ENCODE peak calls at places on chromosomes 5 and 9, in four cellular contexts. One of them, this sample, is unnamed.

GRCh38 chr5:172710695-172711094 is 60.3 kb downstream of the DUSP1 start:
- DNase-seq in nephron progenitor cell: no peak
- DNase-seq in stomach: no peak
- DNase-seq in AG04450: no peak
- DNase-seq in this sample: no peak

GRCh38 chr5:88663793-88664216 is 219.2 kb downstream of the MEF2C start:
- DNase-seq in nephron progenitor cell: no peak
- DNase-seq in AG04450: no peak
- DNase-seq in stomach: no peak
- DNase-seq in this sample: no peak

GRCh38 chr9:115997923-115998322 is 155.7 kb upstream of the PAPPA start:
- DNase-seq in stomach: no peak
- DNase-seq in AG04450: peak
- DNase-seq in nephron progenitor cell: no peak
- DNase-seq in this sample: no peak

GRCh38 chr5:177447066-177447610 is 524 bp downstream of the PRR7 start:
- DNase-seq in nephron progenitor cell: peak
- DNase-seq in AG04450: no peak
- DNase-seq in stomach: peak
- DNase-seq in this sample: peak

GRCh38 chr9:2972475-2972874 is 128.6 kb upstream of the PUM3 start:
- DNase-seq in AG04450: no peak
- DNase-seq in stomach: no peak
- DNase-seq in nephron progenitor cell: no peak
- DNase-seq in this sample: no peak

GRCh38 chr9:7982907-7983306 is 183.3 kb upstream of the DMAC1 start:
- DNase-seq in nephron progenitor cell: no peak
- DNase-seq in stomach: no peak
- DNase-seq in AG04450: no peak
- DNase-seq in this sample: no peak

GRCh38 chr5:143019614-143020515 is 249.7 kb downstream of the ARHGAP26 start:
- DNase-seq in nephron progenitor cell: no peak
- DNase-seq in stomach: no peak
- DNase-seq in AG04450: no peak
- DNase-seq in this sample: no peak

GRCh38 chr5:127343313-127343712 is 52.7 kb downstream of the MEGF10 start:
- DNase-seq in stomach: no peak
- DNase-seq in AG04450: no peak
- DNase-seq in nephron progenitor cell: no peak
- DNase-seq in this sample: no peak

GRCh38 chr5:43389679-43390329 is 22.4 kb downstream of the CCL28 start:
- DNase-seq in AG04450: peak
- DNase-seq in stomach: peak
- DNase-seq in nephron progenitor cell: peak
- DNase-seq in this sample: no peak

GRCh38 chr5:172113036-172113435 is 75.0 kb downstream of the STK10 start:
- DNase-seq in stomach: no peak
- DNase-seq in nephron progenitor cell: no peak
- DNase-seq in AG04450: no peak
- DNase-seq in this sample: no peak

GRCh38 chr5:77972545-77973252 is 196.6 kb upstream of the TBCA start:
- DNase-seq in nephron progenitor cell: peak
- DNase-seq in AG04450: no peak
- DNase-seq in stomach: no peak
- DNase-seq in this sample: no peak

GRCh38 chr5:74231697-74232096 is 408.8 kb downstream of the ENC1 start:
- DNase-seq in nephron progenitor cell: no peak
- DNase-seq in AG04450: no peak
- DNase-seq in stomach: no peak
- DNase-seq in this sample: no peak

GRCh38 chr5:125257057-125257970 is 510.9 kb upstream of the ZNF608 start:
- DNase-seq in AG04450: no peak
- DNase-seq in stomach: no peak
- DNase-seq in nephron progenitor cell: no peak
- DNase-seq in this sample: no peak

GRCh38 chr9:104863180-104863883 is 64.6 kb downstream of the ABCA1 start:
- DNase-seq in AG04450: peak
- DNase-seq in nephron progenitor cell: peak
- DNase-seq in stomach: peak
- DNase-seq in this sample: no peak

DNA sequence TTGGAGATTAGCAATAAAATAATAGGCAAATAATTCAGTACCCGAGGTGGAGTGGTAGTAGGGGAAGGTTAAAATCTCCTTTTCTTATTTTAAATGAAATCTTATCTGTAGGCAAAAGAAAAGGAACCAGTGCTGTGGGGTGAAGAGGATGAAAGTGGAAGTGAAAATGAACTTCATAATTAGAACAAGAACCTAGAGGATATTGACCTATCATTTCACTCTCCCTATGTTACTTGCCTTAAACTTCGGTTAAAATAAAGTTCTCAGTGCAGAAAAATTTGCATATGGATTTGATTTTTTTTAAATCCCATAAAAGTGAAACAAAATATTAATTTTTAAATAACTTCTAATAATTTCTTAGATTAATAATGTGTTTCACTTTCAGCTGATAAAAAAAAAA is 1094.9 kb upstream of the C9orf72 start:
- DNase-seq in stomach: no peak
- DNase-seq in nephron progenitor cell: no peak
- DNase-seq in AG04450: no peak
- DNase-seq in this sample: no peak
- TF ChIP-seq CTCF in stomach: no peak
- TF ChIP-seq CTCF in nephron progenitor cell: no peak
- TF ChIP-seq CTCF in AG04450: no peak
- TF ChIP-seq CTCF in this sample: no peak

GRCh38 chr9:108850293-108850897 is 5.4 kb downstream of the ACTL7B start:
- DNase-seq in stomach: no peak
- DNase-seq in AG04450: no peak
- DNase-seq in nephron progenitor cell: no peak
- DNase-seq in this sample: no peak
- TF ChIP-seq CTCF in stomach: no peak
- TF ChIP-seq CTCF in AG04450: peak
- TF ChIP-seq CTCF in nephron progenitor cell: no peak
- TF ChIP-seq CTCF in this sample: no peak

DNA sequence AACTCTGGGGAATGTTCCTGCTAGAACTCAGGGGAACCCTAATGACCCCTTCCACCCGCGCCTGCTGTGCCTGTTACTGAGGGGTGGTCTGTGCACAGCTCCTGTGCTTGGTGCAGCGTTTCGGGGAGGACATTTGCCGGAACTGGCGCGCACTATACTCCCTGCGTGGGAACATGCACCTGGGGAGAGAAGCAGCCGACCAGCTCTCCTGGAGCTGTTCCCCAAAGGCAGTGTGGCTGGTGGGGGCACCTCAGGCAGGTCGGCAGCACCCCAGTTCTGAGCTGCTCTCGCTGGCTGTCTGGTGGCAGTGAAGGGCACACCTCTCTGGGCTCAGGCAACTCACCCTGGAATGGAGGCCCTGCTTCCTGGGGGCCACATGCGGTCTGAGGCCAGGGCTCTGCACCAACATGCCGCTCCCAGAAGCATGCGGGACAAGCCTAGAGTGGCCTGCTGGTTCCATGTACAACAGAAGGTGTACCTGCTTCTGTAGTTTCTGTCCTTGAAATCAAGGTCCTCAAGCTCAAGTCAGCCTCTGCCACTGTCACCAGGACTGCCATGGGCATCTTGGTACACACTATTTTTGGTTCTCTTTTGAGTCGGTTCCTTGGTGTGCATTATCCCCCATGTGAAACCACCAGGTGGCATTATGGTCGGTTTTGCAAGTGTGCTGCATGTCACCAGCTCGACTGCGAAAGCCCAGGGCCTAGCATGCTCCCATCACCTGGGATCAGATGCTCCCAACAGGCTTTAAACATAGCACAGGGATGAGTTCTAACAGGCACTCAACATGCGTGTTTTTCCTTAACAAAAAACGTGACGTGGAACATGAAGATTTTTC is 7.8 kb upstream of the MRNIP start:
- DNase-seq in nephron progenitor cell: no peak
- DNase-seq in stomach: no peak
- DNase-seq in AG04450: no peak
- DNase-seq in this sample: no peak
- TF ChIP-seq CTCF in nephron progenitor cell: no peak
- TF ChIP-seq CTCF in stomach: no peak
- TF ChIP-seq CTCF in AG04450: no peak
- TF ChIP-seq CTCF in this sample: no peak

GRCh38 chr9:96423322-96423984 is 5.3 kb upstream of the ZNF367 start:
- DNase-seq in AG04450: no peak
- DNase-seq in nephron progenitor cell: no peak
- DNase-seq in stomach: no peak
- DNase-seq in this sample: no peak
- TF ChIP-seq CTCF in AG04450: no peak
- TF ChIP-seq CTCF in nephron progenitor cell: no peak
- TF ChIP-seq CTCF in stomach: no peak
- TF ChIP-seq CTCF in this sample: no peak

GRCh38 chr9:133344979-133345378 is 3.0 kb downstream of the MED22 start:
- DNase-seq in AG04450: no peak
- DNase-seq in nephron progenitor cell: no peak
- DNase-seq in stomach: no peak
- DNase-seq in this sample: no peak

GRCh38 chr9:133344071-133344470 is 3.9 kb downstream of the MED22 start:
- DNase-seq in stomach: no peak
- DNase-seq in AG04450: no peak
- DNase-seq in nephron progenitor cell: no peak
- DNase-seq in this sample: no peak

GRCh38 chr9:133347515-133347984 is 381 bp downstream of the MED22 start:
- DNase-seq in AG04450: no peak
- DNase-seq in nephron progenitor cell: peak
- DNase-seq in stomach: no peak
- DNase-seq in this sample: peak

GRCh38 chr9:133346021-133346713 is 1.8 kb downstream of the MED22 start:
- DNase-seq in stomach: no peak
- DNase-seq in AG04450: no peak
- DNase-seq in nephron progenitor cell: no peak
- DNase-seq in this sample: no peak

GRCh38 chr9:133345596-133345995 is 2.3 kb downstream of the MED22 start:
- DNase-seq in AG04450: no peak
- DNase-seq in nephron progenitor cell: no peak
- DNase-seq in stomach: no peak
- DNase-seq in this sample: no peak
- TF ChIP-seq CTCF in AG04450: no peak
- TF ChIP-seq CTCF in nephron progenitor cell: no peak
- TF ChIP-seq CTCF in stomach: no peak
- TF ChIP-seq CTCF in this sample: no peak

GRCh38 chr9:133353548-133353947 is 2.7 kb downstream of the SURF1 start:
- DNase-seq in stomach: no peak
- DNase-seq in nephron progenitor cell: no peak
- DNase-seq in AG04450: no peak
- DNase-seq in this sample: no peak

GRCh38 chr9:133356391-133357091 is at the start of the genes SURF1 and SURF2:
- DNase-seq in nephron progenitor cell: peak
- DNase-seq in stomach: peak
- DNase-seq in AG04450: no peak
- DNase-seq in this sample: peak

GRCh38 chr9:133354766-133355165 is 1.5 kb downstream of the SURF1 start:
- DNase-seq in AG04450: no peak
- DNase-seq in nephron progenitor cell: no peak
- DNase-seq in stomach: no peak
- DNase-seq in this sample: peak

GRCh38 chr9:133357656-133358055 is 1.3 kb downstream of the SURF2 start:
- DNase-seq in AG04450: no peak
- DNase-seq in nephron progenitor cell: no peak
- DNase-seq in stomach: no peak
- DNase-seq in this sample: no peak

GRCh38 chr9:133355881-133356357 is 368 bp downstream of the SURF1 start:
- DNase-seq in nephron progenitor cell: no peak
- DNase-seq in AG04450: no peak
- DNase-seq in stomach: no peak
- DNase-seq in this sample: no peak
- TF ChIP-seq CTCF in nephron progenitor cell: no peak
- TF ChIP-seq CTCF in AG04450: no peak
- TF ChIP-seq CTCF in stomach: no peak
- TF ChIP-seq CTCF in this sample: no peak

GRCh38 chr5:103394676-103395075 is 136.1 kb downstream of the MACIR start:
- DNase-seq in AG04450: no peak
- DNase-seq in stomach: no peak
- DNase-seq in nephron progenitor cell: no peak
- DNase-seq in this sample: no peak

GRCh38 chr5:103391659-103392058 is 133.1 kb downstream of the MACIR start:
- DNase-seq in AG04450: no peak
- DNase-seq in stomach: no peak
- DNase-seq in nephron progenitor cell: no peak
- DNase-seq in this sample: no peak

GRCh38 chr5:103389362-103389761 is 130.8 kb downstream of the MACIR start:
- DNase-seq in stomach: no peak
- DNase-seq in AG04450: no peak
- DNase-seq in nephron progenitor cell: no peak
- DNase-seq in this sample: no peak

GRCh38 chr5:103389846-103390245 is 131.3 kb downstream of the MACIR start:
- DNase-seq in stomach: no peak
- DNase-seq in AG04450: no peak
- DNase-seq in nephron progenitor cell: no peak
- DNase-seq in this sample: no peak

DNA sequence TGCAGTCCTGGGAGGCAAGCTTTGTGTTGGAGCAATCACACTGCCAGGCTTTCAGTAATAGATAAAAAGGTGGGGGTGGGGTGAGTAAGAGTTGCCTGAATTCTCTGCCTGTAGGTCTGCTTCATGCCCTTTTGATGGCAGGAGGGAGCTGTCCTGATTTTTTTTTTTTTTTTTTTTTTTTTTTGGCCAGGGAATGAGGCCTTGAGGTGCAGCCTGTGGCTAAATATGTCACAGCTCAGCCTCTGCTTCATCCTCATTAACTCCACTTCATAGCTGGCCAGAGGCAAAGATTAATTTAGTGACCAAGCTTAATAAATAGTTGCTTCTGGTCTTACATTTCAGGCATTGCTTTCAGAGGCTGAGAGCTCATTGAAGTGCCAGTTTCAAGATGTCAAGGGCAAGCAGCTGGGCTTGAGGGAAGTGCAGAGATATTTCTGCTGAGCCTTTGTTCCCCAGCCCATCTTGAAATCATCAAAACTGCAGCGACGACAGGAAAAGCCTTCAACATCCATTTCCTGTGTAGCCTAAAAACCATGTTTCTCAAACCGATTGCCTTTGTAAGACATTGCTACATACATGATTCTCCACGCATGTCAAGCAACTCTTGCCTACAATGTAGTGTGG is 134.7 kb downstream of the MACIR start:
- DNase-seq in AG04450: no peak
- DNase-seq in nephron progenitor cell: no peak
- DNase-seq in stomach: no peak
- DNase-seq in this sample: no peak
- TF ChIP-seq CTCF in AG04450: no peak
- TF ChIP-seq CTCF in nephron progenitor cell: no peak
- TF ChIP-seq CTCF in stomach: no peak
- TF ChIP-seq CTCF in this sample: no peak

This sample was measured in mucosa of descending colon.